ENCODE peak calls at places on chromosomes 5 and 9, in ten cellular contexts. R is stomach, V is NCI-H69, E is epithelial cell of prostate, O is ecto neural progenitor cell, W is H7, H is Calu3, T is mucosa of gallbladder, Y is heart right ventricle, X is upper lobe of right lung. C is an unnamed sample.
A peak's percentile ranks its signal among the peaks of the same experiment; 100 is the strongest.

GRCh38 chr9:23769307-23769935 is 56.6 kb downstream of the ELAVL2 start:
- DNase-seq in X (no peak), W (no peak), T (no peak), V (no peak), H (no peak), E (peak; percentile 80), Y (no peak), R (no peak), O (no peak), C (no peak)

GRCh38 chr5:10660135-10660534 is 96.3 kb downstream of the ANKRD33B start:
- DNase-seq in Y (no peak), R (peak; percentile 19), X (no peak), V (no peak), O (no peak), T (no peak), E (no peak), W (no peak), H (no peak), C (no peak)

GRCh38 chr5:73120222-73121108 is at the start of gene TMEM171:
- DNase-seq in T (peak; percentile 45), H (peak; percentile 81), V (peak; percentile 81), O (peak; percentile 70), Y (peak; percentile 27), W (peak; percentile 92), X (peak; percentile 82), R (peak; percentile 82), E (no peak), C (peak; percentile 38)

GRCh38 chr9:18105996-18106595 is 367.9 kb upstream of the ADAMTSL1 start:
- DNase-seq in R (no peak), O (no peak), H (no peak), Y (no peak), E (no peak), T (no peak), V (peak; percentile 24), W (peak; percentile 0), X (no peak), C (no peak)

GRCh38 chr9:94625835-94626234 is 13.5 kb downstream of the FBP1 start:
- DNase-seq in E (no peak), X (no peak), O (no peak), W (no peak), Y (no peak), V (peak; percentile 22), T (no peak), H (no peak), R (no peak), C (no peak)

GRCh38 chr5:35263266-35263665 is 33.0 kb upstream of the PRLR start:
- DNase-seq in O (no peak), T (no peak), H (no peak), W (no peak), E (no peak), V (no peak), Y (no peak), R (no peak), X (no peak), C (no peak)

GRCh38 chr5:67855523-67855922 is 360.0 kb upstream of the PIK3R1 start:
- DNase-seq in W (no peak), R (no peak), Y (no peak), H (no peak), E (no peak), T (no peak), O (no peak), V (no peak), X (no peak), C (no peak)

GRCh38 chr9:121267689-121268597 is at the start of gene GSN:
- DNase-seq in X (peak; percentile 94), T (peak; percentile 83), Y (peak; percentile 89), R (peak; percentile 88), H (peak; percentile 69), E (no peak), W (peak; percentile 97), V (peak; percentile 81), O (peak; percentile 89), C (peak; percentile 88)

GRCh38 chr9:125774106-125774505 is 26.9 kb downstream of the PBX3 start:
- DNase-seq in X (no peak), O (no peak), W (no peak), R (no peak), E (no peak), Y (no peak), V (no peak), T (no peak), H (no peak), C (no peak)

GRCh38 chr9:87112656-87113055 is 165.3 kb upstream of the GAS1 start:
- DNase-seq in T (no peak), E (no peak), O (no peak), R (no peak), Y (no peak), W (no peak), X (no peak), H (no peak), V (no peak), C (no peak)

C was measured in testis.